ENCODE peak calls at places on chromosomes 11 and 22, in four cellular contexts. One of them, this sample, is unnamed.

GRCh38 chr11:109302591-109303334 is 119.2 kb upstream of the C11orf87 start:
- DNase-seq in HFFc6: no peak
- DNase-seq in AG04449: no peak
- DNase-seq in lower lobe of right lung: no peak
- DNase-seq in this sample: no peak

GRCh38 chr11:77250881-77251640 is 50.4 kb downstream of the GDPD4 start:
- DNase-seq in HFFc6: peak; percentile 63
- DNase-seq in AG04449: no peak
- DNase-seq in lower lobe of right lung: no peak
- DNase-seq in this sample: no peak

GRCh38 chr11:124801014-124801413 is 808 bp upstream of the MSANTD2 start:
- DNase-seq in HFFc6: peak; percentile 38
- DNase-seq in AG04449: no peak
- DNase-seq in lower lobe of right lung: no peak
- DNase-seq in this sample: no peak

GRCh38 chr22:26065847-26066246 is 103.4 kb upstream of the SEZ6L start:
- DNase-seq in HFFc6: no peak
- DNase-seq in AG04449: no peak
- DNase-seq in lower lobe of right lung: no peak
- DNase-seq in this sample: no peak

GRCh38 chr22:23383491-23384450 is 196.3 kb downstream of the IGLL1 start:
- DNase-seq in HFFc6: no peak
- DNase-seq in AG04449: no peak
- DNase-seq in lower lobe of right lung: no peak
- DNase-seq in this sample: no peak

GRCh38 chr11:2399488-2400068 is 972 bp upstream of the TSSC4 start:
- DNase-seq in HFFc6: no peak
- DNase-seq in AG04449: no peak
- DNase-seq in lower lobe of right lung: no peak
- DNase-seq in this sample: no peak

GRCh38 chr22:30858976-30859713 is 109.4 kb downstream of the MORC2 start:
- DNase-seq in HFFc6: no peak
- DNase-seq in AG04449: no peak
- DNase-seq in lower lobe of right lung: no peak
- DNase-seq in this sample: peak; percentile 79

GRCh38 chr22:49400136-49400865 is 427.4 kb downstream of the BRD1 start:
- DNase-seq in HFFc6: no peak
- DNase-seq in AG04449: no peak
- DNase-seq in lower lobe of right lung: peak; percentile 41
- DNase-seq in this sample: no peak

GRCh38 chr11:15770798-15771414 is 585.4 kb downstream of the SOX6 start:
- DNase-seq in HFFc6: no peak
- DNase-seq in AG04449: no peak
- DNase-seq in lower lobe of right lung: peak; percentile 49
- DNase-seq in this sample: no peak

GRCh38 chr22:38456272-38456837 is 1.4 kb upstream of the KCNJ4 start:
- DNase-seq in HFFc6: no peak
- DNase-seq in AG04449: no peak
- DNase-seq in lower lobe of right lung: no peak
- DNase-seq in this sample: no peak

GRCh38 chr11:107018902-107019493 is 722 bp upstream of the GUCY1A2 start:
- DNase-seq in HFFc6: peak; percentile 21
- DNase-seq in AG04449: no peak
- DNase-seq in lower lobe of right lung: peak; percentile 59
- DNase-seq in this sample: peak; percentile 88

GRCh38 chr11:61632096-61632495 is 48.1 kb upstream of the DAGLA start:
- DNase-seq in HFFc6: no peak
- DNase-seq in AG04449: no peak
- DNase-seq in lower lobe of right lung: no peak
- DNase-seq in this sample: no peak

GRCh38 chr22:47439643-47440265 is 677.3 kb downstream of the TBC1D22A start:
- DNase-seq in HFFc6: no peak
- DNase-seq in AG04449: no peak
- DNase-seq in lower lobe of right lung: no peak
- DNase-seq in this sample: peak; percentile 40